ENCODE peak calls at places on chromosomes 2 and 18, in ten cellular contexts. W is Calu3; E is CD4-positive, alpha-beta T cell; P is lower leg skin; R is stomach; Z is HFF-Myc; L is progenitor cell of endocrine pancreas; O is fibroblast of pulmonary artery; G is pancreas; A is dorsolateral prefrontal cortex. I is an unnamed sample.

GRCh38 chr2:75560022-75560767 is 544 bp downstream of the EVA1A start:
- DNase-seq in E (no peak), L (peak; percentile 43), G (peak; percentile 85), R (no peak), A (no peak), Z (no peak), P (no peak), W (peak; percentile 8), O (peak; percentile 44), I (no peak)

GRCh38 chr2:84383271-84383670 is 75.8 kb downstream of the SUCLG1 start:
- DNase-seq in L (no peak), A (no peak), W (no peak), E (no peak), G (no peak), O (no peak), P (no peak), R (no peak), Z (no peak), I (no peak)

GRCh38 chr2:224517963-224518362 is 67.2 kb downstream of the CUL3 start:
- DNase-seq in O (no peak), W (no peak), A (no peak), P (no peak), Z (no peak), L (no peak), G (no peak), E (no peak), R (no peak), I (no peak)

GRCh38 chr2:191266201-191266600 is 21.0 kb downstream of the MYO1B start:
- DNase-seq in O (peak; percentile 16), G (no peak), R (no peak), Z (no peak), E (no peak), P (no peak), W (no peak), A (no peak), L (no peak), I (no peak)

GRCh38 chr2:238128061-238129040 is 10.1 kb upstream of the KLHL30 start:
- DNase-seq in G (peak; percentile 62), E (no peak), W (no peak), L (no peak), A (no peak), P (no peak), R (no peak), Z (no peak), O (no peak), I (peak; percentile 15)

GRCh38 chr2:151682459-151683003 is 51.7 kb downstream of the NEB start:
- DNase-seq in G (no peak), E (no peak), A (no peak), L (no peak), O (no peak), P (no peak), W (no peak), R (no peak), Z (no peak), I (no peak)

GRCh38 chr18:37438417-37439180 is 127.0 kb downstream of the CELF4 start:
- DNase-seq in G (no peak), L (no peak), Z (no peak), O (no peak), A (no peak), P (no peak), E (no peak), W (no peak), R (no peak), I (no peak)

GRCh38 chr18:67478249-67478648 is 38.3 kb downstream of the DSEL start:
- DNase-seq in G (no peak), Z (no peak), L (no peak), A (no peak), O (no peak), E (no peak), W (no peak), R (peak; percentile 29), P (no peak), I (no peak)

GRCh38 chr2:207165121-207166038 is at the start of gene KLF7:
- DNase-seq in Z (no peak), R (peak; percentile 54), W (peak; percentile 38), A (peak; percentile 49), G (peak; percentile 61), O (peak; percentile 58), P (peak; percentile 38), L (peak; percentile 30), E (peak; percentile 64), I (no peak)

GRCh38 chr2:15334650-15335326 is 226.3 kb downstream of the NBAS start:
- DNase-seq in Z (no peak), L (no peak), R (no peak), W (no peak), P (no peak), G (no peak), A (no peak), O (peak; percentile 38), E (no peak), I (no peak)

GRCh38 chr2:225429718-225430117 is 30.2 kb downstream of the NYAP2 start:
- DNase-seq in Z (peak; percentile 14), O (peak; percentile 1), E (no peak), P (no peak), G (peak; percentile 25), L (no peak), A (peak; percentile 58), R (peak; percentile 30), W (no peak), I (peak; percentile 53)

GRCh38 chr2:6177796-6178195 is 485.6 kb downstream of the SOX11 start:
- DNase-seq in W (no peak), Z (no peak), L (no peak), G (no peak), R (no peak), O (no peak), P (no peak), A (no peak), E (no peak), I (no peak)

GRCh38 chr2:65379168-65379672 is 53.2 kb downstream of the SPRED2 start:
- DNase-seq in W (no peak), E (no peak), O (no peak), R (no peak), Z (no peak), P (no peak), L (no peak), G (no peak), A (no peak), I (no peak)

DNA sequence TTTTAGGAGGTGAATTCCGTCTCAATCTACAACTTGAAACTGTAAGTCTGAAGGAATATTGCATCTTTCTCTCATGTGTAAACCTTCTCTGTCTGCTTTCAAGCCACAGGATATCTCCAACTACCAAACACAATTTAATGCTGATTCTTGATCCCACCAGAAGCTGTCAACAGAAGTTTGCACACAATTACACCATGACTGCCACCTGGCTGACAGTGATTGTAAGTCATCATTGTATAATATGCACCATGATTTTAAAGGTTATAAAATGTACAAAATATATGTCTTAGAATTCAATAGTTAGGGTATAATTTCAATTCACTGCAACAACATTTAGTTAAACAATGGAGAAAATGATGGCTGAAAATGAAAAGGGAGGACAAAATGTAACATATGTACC is 18.4 kb downstream of the PREPL start:
- DNase-seq in L (no peak), E (peak; percentile 19), R (no peak), G (no peak), A (no peak), Z (no peak), W (peak; percentile 24), O (peak; percentile 47), P (no peak), I (no peak)
- TF ChIP-seq CTCF in L (peak; percentile 56), E (peak; percentile 44), R (no peak), G (no peak), A (peak; percentile 46), Z (no peak), W (no peak), O (peak; percentile 35), P (no peak), I (peak; percentile 8)

DNA sequence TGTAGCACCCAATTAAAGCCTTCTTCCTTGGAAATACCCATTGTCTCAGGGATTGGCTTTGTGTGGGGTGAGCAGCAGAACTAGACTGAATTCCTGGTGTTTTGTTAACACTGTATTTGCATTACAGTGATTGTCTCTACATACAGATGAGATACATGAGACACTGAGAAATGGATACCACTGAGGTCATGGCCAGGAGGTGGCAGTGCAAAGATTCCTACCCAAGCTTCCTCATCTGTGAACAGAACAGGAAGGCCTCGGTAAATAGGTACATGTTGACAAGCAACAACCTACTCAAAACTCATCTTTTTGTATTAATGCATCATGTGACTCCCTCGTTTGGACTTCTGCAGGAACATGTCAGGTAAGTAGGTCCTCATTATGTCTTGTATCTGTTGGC is 445.8 kb upstream of the RGPD4 start:
- DNase-seq in L (no peak), A (no peak), P (no peak), O (no peak), G (no peak), R (no peak), Z (no peak), W (no peak), E (no peak), I (no peak)
- TF ChIP-seq CTCF in L (no peak), A (no peak), P (no peak), O (no peak), G (no peak), R (no peak), Z (no peak), W (no peak), E (no peak), I (no peak)

GRCh38 chr18:26103579-26103978 is 13.2 kb upstream of the SS18 start:
- DNase-seq in L (no peak), E (peak; percentile 20), A (no peak), R (no peak), P (peak; percentile 18), G (no peak), W (no peak), Z (no peak), O (no peak), I (peak; percentile 29)
- TF ChIP-seq CTCF in L (no peak), E (no peak), A (no peak), R (no peak), P (no peak), G (no peak), W (peak; percentile 24), Z (peak; percentile 20), O (no peak), I (peak; percentile 21)

GRCh38 chr2:41774011-41774605 is 273.7 kb upstream of the PKDCC start:
- DNase-seq in R (no peak), L (no peak), E (no peak), O (no peak), P (no peak), Z (no peak), W (no peak), G (no peak), A (no peak), I (no peak)
- TF ChIP-seq CTCF in R (no peak), L (no peak), E (no peak), O (no peak), P (no peak), Z (no peak), W (no peak), G (no peak), A (no peak), I (no peak)

GRCh38 chr2:173400760-173401159 is 46.1 kb downstream of the CDCA7 start:
- DNase-seq in W (peak; percentile 21), L (no peak), P (no peak), R (no peak), A (no peak), G (no peak), O (peak; percentile 11), E (no peak), Z (no peak), I (no peak)
- TF ChIP-seq CTCF in W (no peak), L (peak; percentile 37), P (no peak), R (no peak), A (no peak), G (no peak), O (peak; percentile 32), E (no peak), Z (peak; percentile 30), I (peak; percentile 49)

GRCh38 chr18:26268454-26268853 is 42.2 kb downstream of the TAF4B start:
- DNase-seq in P (no peak), Z (no peak), A (no peak), G (no peak), R (no peak), E (no peak), O (no peak), L (no peak), W (no peak), I (no peak)
- TF ChIP-seq CTCF in P (no peak), Z (no peak), A (no peak), G (no peak), R (no peak), E (no peak), O (no peak), L (no peak), W (no peak), I (no peak)

I was measured in glutamatergic neuron.